ENCODE peak calls at places on chromosomes 2 and 18, in eight cellular contexts. V is GM12878, R is H1, A is HCT116, J is GM23338, P is K562, S is HepG2, B is SK-N-MC. H is an unnamed sample.

GRCh38 chr2:106160786-106161261 is 33.3 kb downstream of the UXS1 start:
- DNase-seq in A (no peak), S (no peak), B (no peak), R (no peak), J (no peak), V (no peak), P (no peak), H (peak; percentile 5)

GRCh38 chr2:39715095-39715494 is 49.4 kb downstream of the TMEM178A start:
- DNase-seq in P (no peak), V (no peak), S (no peak), A (no peak), B (no peak), R (no peak), J (no peak), H (peak; percentile 62)

GRCh38 chr2:23568257-23569190 is 183.5 kb downstream of the KLHL29 start:
- DNase-seq in R (no peak), A (no peak), B (no peak), J (no peak), V (no peak), P (no peak), S (no peak), H (no peak)

GRCh38 chr2:43393918-43394317 is 167.5 kb upstream of the ZFP36L2 start:
- DNase-seq in R (no peak), V (no peak), P (no peak), S (no peak), B (no peak), J (no peak), A (no peak), H (no peak)

GRCh38 chr18:42961298-42961697 is 154.2 kb downstream of the RIT2 start:
- DNase-seq in V (no peak), B (no peak), S (no peak), A (no peak), P (no peak), R (no peak), J (no peak), H (no peak)

GRCh38 chr2:100397117-100397860 is 20.2 kb downstream of the CHST10 start:
- DNase-seq in S (no peak), P (no peak), B (no peak), V (no peak), J (no peak), R (no peak), A (no peak), H (no peak)

GRCh38 chr2:122692400-122693083 is 937.1 kb downstream of the TSN start:
- DNase-seq in S (no peak), A (no peak), P (no peak), R (no peak), B (no peak), V (no peak), J (no peak), H (no peak)

GRCh38 chr2:100577777-100578176 is 15.0 kb downstream of the PDCL3 start:
- DNase-seq in S (no peak), R (no peak), V (no peak), J (no peak), P (no peak), B (no peak), A (peak; percentile 41), H (no peak)

GRCh38 chr2:119264781-119265692 is 41.4 kb downstream of the STEAP3 start:
- DNase-seq in B (no peak), J (peak; percentile 84), S (peak; percentile 51), R (no peak), V (peak; percentile 7), A (peak; percentile 24), P (peak; percentile 65), H (peak; percentile 49)

DNA sequence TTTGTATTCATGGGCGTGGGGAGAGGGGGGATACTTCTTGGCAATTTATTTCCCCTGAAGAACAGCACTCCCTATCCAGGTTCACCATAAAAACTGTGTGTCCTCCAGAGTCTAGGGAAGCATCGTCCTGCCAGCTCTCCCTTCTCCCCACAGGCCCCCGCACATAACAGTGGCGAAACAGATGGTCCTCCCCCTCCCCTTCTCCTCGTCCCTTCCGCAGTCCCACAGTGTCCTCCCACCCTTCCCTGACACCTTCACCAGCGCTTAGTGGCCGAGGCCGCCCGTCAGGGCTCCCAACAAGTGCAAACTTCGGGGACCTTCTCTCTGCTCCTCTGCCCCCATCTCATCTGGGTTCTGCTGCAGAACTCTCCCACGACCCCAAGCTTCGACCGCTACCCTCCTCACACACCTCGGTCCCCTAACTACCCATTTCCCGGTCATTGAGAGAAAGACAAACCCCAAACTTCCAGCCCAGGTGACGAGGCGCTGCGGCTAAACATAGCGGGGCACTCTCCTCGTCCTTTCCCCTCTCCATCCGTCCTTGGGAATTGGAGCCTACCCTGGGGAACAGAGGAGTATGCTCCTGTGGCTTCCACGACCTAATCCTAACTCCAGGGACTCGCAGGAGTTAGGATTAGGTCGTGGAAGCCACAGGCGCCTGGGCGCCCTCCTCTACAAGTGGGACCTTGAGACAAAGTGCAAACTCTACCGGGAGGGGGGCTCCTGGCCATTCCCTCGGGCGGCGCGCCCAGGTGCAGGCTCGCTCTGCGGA is 971 bp downstream of the ZNF385B start:
- DNase-seq in R (no peak), S (no peak), P (no peak), V (no peak), J (peak; percentile 73), A (no peak), B (no peak), H (no peak)
- TF ChIP-seq EZH2 in R (peak; percentile 39), S (no peak), P (no peak), V (no peak), J (no peak), A (no peak), B (no peak), H (no peak)

GRCh38 chr18:58501497-58501896 is 127.4 kb downstream of the ALPK2 start:
- DNase-seq in R (no peak), A (no peak), P (no peak), J (no peak), S (no peak), B (no peak), V (no peak), H (no peak)
- TF ChIP-seq POLR2AphosphoS5 in R (no peak), A (no peak), P (no peak), J (no peak), S (no peak), B (no peak), V (no peak), H (no peak)

GRCh38 chr2:216694201-216694825 is 1.0 kb downstream of the IGFBP5 start:
- DNase-seq in J (peak; percentile 84), R (no peak), V (no peak), P (no peak), B (no peak), S (no peak), A (no peak), H (peak; percentile 14)
- TF ChIP-seq EZH2 in J (no peak), R (no peak), V (no peak), P (no peak), B (no peak), S (peak; percentile 68), A (no peak), H (peak; percentile 92)

DNA sequence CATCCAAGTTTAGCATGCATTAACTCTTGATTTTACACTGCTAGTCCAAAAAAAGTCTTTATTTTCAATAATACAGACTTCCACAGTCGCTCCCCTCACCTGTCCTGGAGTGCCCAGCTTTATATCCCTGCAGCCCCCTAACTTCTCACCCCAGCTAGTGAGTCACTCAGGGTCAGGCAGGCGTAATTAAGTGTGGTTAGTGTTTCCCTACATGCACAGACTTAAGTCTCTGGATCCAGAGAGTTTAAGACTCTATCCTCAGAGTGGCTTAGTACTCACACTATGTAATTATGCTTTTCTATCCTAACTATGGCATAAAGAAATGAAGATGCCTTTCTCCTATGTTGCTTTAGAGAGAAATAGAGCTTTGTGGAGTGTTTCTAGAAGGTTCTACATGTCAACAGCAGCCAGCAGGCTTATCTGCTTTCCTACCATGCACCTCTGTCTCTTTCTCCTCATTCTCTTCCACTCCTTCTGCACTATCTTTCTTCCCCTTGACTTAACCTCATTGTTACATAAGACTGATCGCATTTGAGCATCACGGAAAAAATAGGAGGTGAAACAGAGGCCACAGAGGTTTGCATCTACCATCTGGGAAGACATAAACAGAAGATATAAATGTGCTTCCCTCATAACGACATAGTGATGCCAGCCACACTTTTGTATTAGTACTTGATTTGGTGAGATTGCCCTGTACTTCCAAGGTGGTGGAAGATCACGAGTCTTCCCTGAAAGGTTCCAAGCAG is 34.4 kb upstream of the PMAIP1 start:
- DNase-seq in S (no peak), A (no peak), J (no peak), V (no peak), P (no peak), R (no peak), B (no peak), H (no peak)
- TF ChIP-seq POLR2AphosphoS5 in S (no peak), A (no peak), J (no peak), V (no peak), P (no peak), R (no peak), B (no peak), H (no peak)

GRCh38 chr2:216082388-216082733 is 642 bp downstream of the TMEM169 start:
- DNase-seq in S (no peak), A (no peak), R (no peak), V (no peak), P (no peak), B (no peak), J (no peak), H (no peak)
- TF ChIP-seq EZH2 in S (no peak), A (no peak), R (no peak), V (no peak), P (no peak), B (no peak), J (no peak), H (no peak)

DNA sequence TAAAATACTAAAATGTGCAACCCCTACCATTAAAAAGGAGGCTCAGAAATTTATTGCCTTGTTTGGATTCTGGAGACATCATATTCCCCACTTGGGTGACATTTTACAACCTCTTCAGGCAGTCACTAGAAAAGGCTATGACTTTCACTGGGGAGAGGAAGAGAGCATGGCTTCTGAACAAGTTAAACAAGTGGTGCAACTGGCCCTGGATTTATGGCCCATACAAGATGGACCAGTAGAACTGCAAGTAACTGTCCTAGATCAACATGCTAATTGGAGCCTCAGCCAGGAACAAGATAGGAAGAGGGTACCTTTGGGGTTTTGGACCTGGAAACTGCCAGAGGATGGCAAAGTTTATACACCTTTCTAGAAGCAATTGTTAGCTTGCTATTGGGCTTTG is 4.0 kb upstream of the DSG2 start:
- DNase-seq in J (no peak), V (no peak), A (no peak), P (no peak), B (no peak), R (no peak), S (no peak), H (no peak)
- TF ChIP-seq POLR2AphosphoS5 in J (no peak), V (no peak), A (no peak), P (no peak), B (no peak), R (no peak), S (no peak), H (no peak)

DNA sequence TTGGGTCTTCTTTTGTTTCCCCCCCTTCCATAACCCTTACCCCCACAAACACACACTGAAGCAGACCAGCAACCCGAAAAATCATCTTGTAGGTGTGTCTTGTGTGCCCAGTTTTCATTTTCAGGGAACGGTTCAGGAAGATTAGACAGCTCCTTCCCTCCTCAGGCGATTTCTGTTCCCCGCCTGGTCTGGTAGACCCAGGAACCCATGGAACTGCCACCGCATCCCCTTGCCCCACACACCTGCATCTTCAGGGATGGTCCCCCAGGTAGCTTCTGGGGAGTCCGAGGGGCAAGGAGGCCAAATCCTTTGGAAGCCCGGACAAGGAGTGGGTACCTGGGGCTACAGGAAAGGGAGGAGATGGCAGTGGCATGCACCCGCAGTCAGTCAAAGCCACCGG is 30.3 kb upstream of the ATP6V1B1 start:
- DNase-seq in J (no peak), A (no peak), R (no peak), B (no peak), V (no peak), P (no peak), S (no peak), H (no peak)
- TF ChIP-seq EZH2 in J (peak; percentile 75), A (no peak), R (peak; percentile 85), B (no peak), V (no peak), P (no peak), S (no peak), H (peak; percentile 57)

H was measured in endothelial cell of umbilical vein.